ENCODE peak calls at places on chromosomes 13 and 19, in five cellular contexts. One of them, this sample, is unnamed.

GRCh38 chr13:104289400-104289799 is 1223.2 kb upstream of the SLC10A2 start:
- DNase-seq in upper lobe of right lung: no peak
- DNase-seq in tibial nerve: no peak
- DNase-seq in body of pancreas: no peak
- DNase-seq in esophagus squamous epithelium: no peak
- DNase-seq in this sample: no peak

GRCh38 chr13:51523082-51523518 is 61.2 kb upstream of the WDFY2 start:
- DNase-seq in upper lobe of right lung: no peak
- DNase-seq in tibial nerve: no peak
- DNase-seq in body of pancreas: no peak
- DNase-seq in esophagus squamous epithelium: no peak
- DNase-seq in this sample: no peak

GRCh38 chr13:63409791-63410351 is 1994.2 kb upstream of the PCDH20 start:
- DNase-seq in upper lobe of right lung: no peak
- DNase-seq in tibial nerve: no peak
- DNase-seq in esophagus squamous epithelium: no peak
- DNase-seq in body of pancreas: no peak
- DNase-seq in this sample: no peak

GRCh38 chr19:54952591-54953344 is 5.4 kb upstream of the NLRP7 start:
- DNase-seq in upper lobe of right lung: peak
- DNase-seq in esophagus squamous epithelium: no peak
- DNase-seq in body of pancreas: no peak
- DNase-seq in tibial nerve: no peak
- DNase-seq in this sample: no peak

GRCh38 chr13:26517931-26518330 is 39.6 kb upstream of the WASF3 start:
- DNase-seq in tibial nerve: no peak
- DNase-seq in upper lobe of right lung: no peak
- DNase-seq in body of pancreas: no peak
- DNase-seq in esophagus squamous epithelium: no peak
- DNase-seq in this sample: no peak

GRCh38 chr19:15551183-15552004 is 43.1 kb downstream of the CYP4F22 start:
- DNase-seq in tibial nerve: no peak
- DNase-seq in upper lobe of right lung: peak
- DNase-seq in esophagus squamous epithelium: no peak
- DNase-seq in body of pancreas: peak
- DNase-seq in this sample: peak

GRCh38 chr19:1001538-1002166 is 1.4 kb downstream of the GRIN3B start:
- DNase-seq in tibial nerve: no peak
- DNase-seq in esophagus squamous epithelium: no peak
- DNase-seq in upper lobe of right lung: peak
- DNase-seq in body of pancreas: peak
- DNase-seq in this sample: no peak

GRCh38 chr19:38693380-38694223 is 46.2 kb downstream of the ACTN4 start:
- DNase-seq in esophagus squamous epithelium: no peak
- DNase-seq in body of pancreas: peak
- DNase-seq in upper lobe of right lung: peak
- DNase-seq in tibial nerve: no peak
- DNase-seq in this sample: no peak

GRCh38 chr13:97018029-97018819 is 23.9 kb upstream of the OXGR1 start:
- DNase-seq in body of pancreas: peak
- DNase-seq in upper lobe of right lung: no peak
- DNase-seq in tibial nerve: no peak
- DNase-seq in esophagus squamous epithelium: no peak
- DNase-seq in this sample: no peak

GRCh38 chr13:101218484-101218883 is 197.8 kb downstream of the NALCN start:
- DNase-seq in body of pancreas: no peak
- DNase-seq in upper lobe of right lung: no peak
- DNase-seq in tibial nerve: no peak
- DNase-seq in esophagus squamous epithelium: no peak
- DNase-seq in this sample: no peak

GRCh38 chr19:30053558-30053957 is 111.5 kb downstream of the URI1 start:
- DNase-seq in body of pancreas: no peak
- DNase-seq in tibial nerve: no peak
- DNase-seq in esophagus squamous epithelium: no peak
- DNase-seq in upper lobe of right lung: no peak
- DNase-seq in this sample: no peak

GRCh38 chr19:13957107-13957506 is 4.8 kb downstream of the DCAF15 start:
- DNase-seq in esophagus squamous epithelium: no peak
- DNase-seq in upper lobe of right lung: no peak
- DNase-seq in tibial nerve: no peak
- DNase-seq in body of pancreas: no peak
- DNase-seq in this sample: no peak

GRCh38 chr13:112785419-112785856 is 95.6 kb downstream of the ATP11A start:
- DNase-seq in esophagus squamous epithelium: no peak
- DNase-seq in tibial nerve: no peak
- DNase-seq in upper lobe of right lung: no peak
- DNase-seq in body of pancreas: no peak
- DNase-seq in this sample: no peak

GRCh38 chr13:98485561-98485960 is 91.3 kb downstream of the STK24 start:
- DNase-seq in esophagus squamous epithelium: no peak
- DNase-seq in tibial nerve: no peak
- DNase-seq in upper lobe of right lung: no peak
- DNase-seq in body of pancreas: no peak
- DNase-seq in this sample: no peak

GRCh38 chr19:12778020-12778904 is 2.9 kb upstream of the HOOK2 start:
- DNase-seq in body of pancreas: peak
- DNase-seq in esophagus squamous epithelium: no peak
- DNase-seq in tibial nerve: no peak
- DNase-seq in upper lobe of right lung: peak
- DNase-seq in this sample: peak

GRCh38 chr19:12782174-12782423 is 6.7 kb upstream of the HOOK2 start:
- DNase-seq in tibial nerve: no peak
- DNase-seq in esophagus squamous epithelium: peak
- DNase-seq in body of pancreas: no peak
- DNase-seq in upper lobe of right lung: no peak
- DNase-seq in this sample: no peak

GRCh38 chr19:12778905-12779161 is 3.5 kb upstream of the HOOK2 start:
- DNase-seq in upper lobe of right lung: no peak
- DNase-seq in body of pancreas: no peak
- DNase-seq in tibial nerve: no peak
- DNase-seq in esophagus squamous epithelium: no peak
- DNase-seq in this sample: no peak

GRCh38 chr19:12777217-12778019 is 2.1 kb upstream of the HOOK2 start:
- DNase-seq in tibial nerve: no peak
- DNase-seq in body of pancreas: peak
- DNase-seq in esophagus squamous epithelium: no peak
- DNase-seq in upper lobe of right lung: peak
- DNase-seq in this sample: peak

DNA sequence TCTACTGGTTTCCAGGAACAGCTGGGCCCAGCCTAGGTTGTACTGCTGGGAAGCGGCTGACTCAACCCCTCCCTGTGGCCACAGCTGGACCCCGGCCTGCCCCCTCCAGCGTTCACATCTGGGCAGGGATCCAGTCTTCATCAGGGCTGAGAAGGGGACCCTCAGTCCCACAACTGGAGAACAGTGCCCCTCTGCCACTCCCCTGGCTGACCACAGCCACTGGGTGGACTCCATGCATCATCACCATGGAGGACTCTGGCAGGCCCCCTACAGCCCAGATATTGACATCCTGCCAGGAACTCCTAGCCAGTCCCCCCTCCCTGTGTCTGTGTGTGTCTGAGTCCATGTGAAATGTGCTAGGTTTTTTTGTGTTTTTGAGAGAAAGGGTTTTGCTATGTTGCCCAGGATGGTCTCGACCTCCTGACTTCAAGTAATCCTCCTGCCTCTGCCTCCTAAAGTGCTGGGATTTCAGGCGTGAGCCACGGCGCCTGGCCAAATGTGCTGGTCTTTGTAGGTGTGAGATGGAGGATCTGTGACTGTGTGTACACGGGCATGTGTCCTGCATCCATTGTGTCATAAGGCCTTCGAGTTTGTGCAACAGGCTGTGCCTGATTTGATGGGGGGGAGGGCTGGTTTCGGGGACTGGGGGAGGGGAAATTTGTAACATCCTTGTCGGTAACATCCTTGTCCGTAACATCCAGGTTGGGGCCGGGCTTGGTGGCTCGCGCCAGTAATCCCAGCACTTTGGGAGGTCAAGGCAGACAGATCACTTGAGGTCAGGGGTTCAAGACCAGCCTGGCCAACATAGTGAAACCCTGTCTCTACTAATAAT is 4.0 kb upstream of the HOOK2 start:
- DNase-seq in upper lobe of right lung: no peak
- DNase-seq in tibial nerve: no peak
- DNase-seq in body of pancreas: no peak
- DNase-seq in esophagus squamous epithelium: no peak
- DNase-seq in this sample: peak
- TF ChIP-seq CTCF in upper lobe of right lung: no peak
- TF ChIP-seq CTCF in tibial nerve: no peak
- TF ChIP-seq CTCF in body of pancreas: no peak
- TF ChIP-seq CTCF in esophagus squamous epithelium: no peak
- TF ChIP-seq CTCF in this sample: peak

GRCh38 chr13:111458739-111459138 is 138.3 kb downstream of the TEX29 start:
- DNase-seq in tibial nerve: no peak
- DNase-seq in body of pancreas: no peak
- DNase-seq in upper lobe of right lung: no peak
- DNase-seq in esophagus squamous epithelium: no peak
- DNase-seq in this sample: no peak

GRCh38 chr13:111459803-111460547 is 139.5 kb downstream of the TEX29 start:
- DNase-seq in tibial nerve: no peak
- DNase-seq in upper lobe of right lung: no peak
- DNase-seq in body of pancreas: no peak
- DNase-seq in esophagus squamous epithelium: no peak
- DNase-seq in this sample: no peak

GRCh38 chr13:111462221-111462764 is 141.9 kb downstream of the TEX29 start:
- DNase-seq in esophagus squamous epithelium: no peak
- DNase-seq in upper lobe of right lung: no peak
- DNase-seq in body of pancreas: no peak
- DNase-seq in tibial nerve: no peak
- DNase-seq in this sample: no peak

GRCh38 chr13:111461445-111462149 is 141.2 kb downstream of the TEX29 start:
- DNase-seq in upper lobe of right lung: no peak
- DNase-seq in body of pancreas: no peak
- DNase-seq in tibial nerve: no peak
- DNase-seq in esophagus squamous epithelium: no peak
- DNase-seq in this sample: no peak

DNA sequence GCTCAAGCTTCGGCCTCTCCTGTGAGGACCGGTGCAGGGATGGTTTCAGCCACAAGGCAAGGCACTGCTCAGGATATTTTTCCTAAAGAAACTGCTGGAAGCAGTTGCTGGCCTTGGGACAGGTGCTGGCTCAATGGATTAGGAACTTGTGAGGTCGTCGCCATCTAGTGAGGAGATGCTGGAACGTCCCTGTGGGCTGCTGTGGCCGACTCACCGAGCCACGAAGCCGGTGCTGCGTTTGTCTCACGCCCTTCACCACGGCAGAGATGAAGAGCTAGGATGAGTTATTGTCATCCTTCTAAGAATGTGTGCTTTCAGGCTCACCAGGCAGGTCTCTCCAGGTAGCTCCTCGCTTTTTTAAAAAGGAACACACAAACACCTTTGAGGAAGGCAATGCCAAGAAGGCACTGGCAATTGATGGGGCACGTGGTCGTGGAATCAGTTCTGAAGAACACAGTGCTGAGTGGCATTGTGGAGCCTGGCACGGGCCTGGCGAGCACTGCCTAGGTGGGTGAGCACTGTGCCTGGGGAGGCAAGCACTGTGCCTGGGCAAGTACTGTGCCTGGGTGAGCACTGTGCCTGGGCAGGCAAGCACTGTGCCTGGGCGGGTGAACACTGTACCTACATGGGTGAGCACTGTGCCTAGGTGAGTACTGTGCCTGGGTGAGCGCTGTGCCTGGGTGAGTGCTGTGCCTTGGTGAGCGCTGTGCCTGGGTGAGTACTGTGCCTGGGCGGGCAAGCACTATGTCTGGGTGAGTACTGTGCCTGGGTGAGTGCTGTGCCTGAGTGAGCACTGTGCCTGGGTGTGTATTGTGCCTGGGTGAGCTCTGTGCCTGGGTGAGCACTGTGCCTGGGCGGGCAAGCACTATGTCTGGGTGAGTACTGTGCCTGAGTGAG is 140.4 kb downstream of the TEX29 start:
- DNase-seq in tibial nerve: no peak
- DNase-seq in body of pancreas: peak
- DNase-seq in upper lobe of right lung: no peak
- DNase-seq in esophagus squamous epithelium: no peak
- DNase-seq in this sample: no peak
- TF ChIP-seq CTCF in tibial nerve: peak
- TF ChIP-seq CTCF in body of pancreas: peak
- TF ChIP-seq CTCF in upper lobe of right lung: peak
- TF ChIP-seq CTCF in esophagus squamous epithelium: no peak
- TF ChIP-seq CTCF in this sample: no peak

GRCh38 chr13:113968463-113969310 is 5.2 kb downstream of the C13orf46 start:
- DNase-seq in tibial nerve: no peak
- DNase-seq in body of pancreas: no peak
- DNase-seq in upper lobe of right lung: peak
- DNase-seq in esophagus squamous epithelium: no peak
- DNase-seq in this sample: no peak
- TF ChIP-seq CTCF in tibial nerve: no peak
- TF ChIP-seq CTCF in body of pancreas: no peak
- TF ChIP-seq CTCF in upper lobe of right lung: no peak
- TF ChIP-seq CTCF in esophagus squamous epithelium: no peak
- TF ChIP-seq CTCF in this sample: no peak

DNA sequence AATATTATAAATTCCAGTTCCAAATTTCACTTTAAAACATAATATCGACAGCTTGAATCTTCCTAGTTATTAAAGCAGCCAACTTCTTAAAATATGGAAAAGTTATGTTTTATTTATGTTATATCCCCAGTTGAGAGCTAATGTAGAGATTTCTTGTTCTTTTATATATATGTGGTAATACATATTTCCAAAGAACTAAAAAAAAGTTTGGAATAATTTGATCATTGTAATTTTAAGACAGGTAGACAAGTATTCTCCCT is 781 bp upstream of the TBC1D4 start:
- DNase-seq in esophagus squamous epithelium: no peak
- DNase-seq in tibial nerve: no peak
- DNase-seq in body of pancreas: no peak
- DNase-seq in upper lobe of right lung: no peak
- DNase-seq in this sample: no peak
- TF ChIP-seq CTCF in esophagus squamous epithelium: no peak
- TF ChIP-seq CTCF in tibial nerve: no peak
- TF ChIP-seq CTCF in body of pancreas: no peak
- TF ChIP-seq CTCF in upper lobe of right lung: no peak
- TF ChIP-seq CTCF in this sample: no peak